ENCODE peak calls at places on chromosomes 3 and 15, in ten cellular contexts. F is ovary, E is heart left ventricle, X is GM20000, P is adrenal gland, K is GM10248, R is BJ, M is neural progenitor cell, Q is GM12878, G is H1. J is an unnamed sample.

GRCh38 chr3:116863842-116864626 is 154.5 kb downstream of the TUSC7 start:
- DNase-seq in F (no peak), E (no peak), X (peak; percentile 22), P (no peak), K (peak; percentile 4), R (no peak), M (peak; percentile 77), Q (peak; percentile 17), G (peak; percentile 60), J (no peak)

GRCh38 chr3:196941846-196942225 is 492 bp downstream of the NCBP2 start:
- DNase-seq in F (no peak), E (peak; percentile 54), X (peak; percentile 68), P (peak; percentile 62), K (peak; percentile 72), R (no peak), M (peak; percentile 79), Q (no peak), G (no peak), J (no peak)

GRCh38 chr15:98177950-98178848 is 217.7 kb downstream of the ARRDC4 start:
- DNase-seq in F (no peak), E (peak; percentile 22), X (peak; percentile 36), P (peak; percentile 57), K (peak; percentile 17), R (no peak), M (peak; percentile 86), Q (no peak), G (peak; percentile 59), J (no peak)

GRCh38 chr3:22692239-22692638 is 510.9 kb upstream of the UBE2E2 start:
- DNase-seq in F (no peak), E (no peak), X (no peak), P (no peak), K (no peak), R (no peak), M (no peak), Q (no peak), G (no peak), J (no peak)

GRCh38 chr15:29470311-29470710 is 200.7 kb upstream of the NSMCE3 start:
- DNase-seq in F (no peak), E (no peak), X (no peak), P (no peak), K (no peak), R (no peak), M (no peak), Q (no peak), G (no peak), J (no peak)

GRCh38 chr3:54374214-54374855 is 252.0 kb downstream of the CACNA2D3 start:
- DNase-seq in F (no peak), E (no peak), X (peak; percentile 14), P (peak; percentile 22), K (peak; percentile 27), R (no peak), M (peak; percentile 47), Q (no peak), G (peak; percentile 55), J (no peak)

GRCh38 chr15:90181781-90182180 is 19.3 kb upstream of the SEMA4B start:
- DNase-seq in F (no peak), E (no peak), X (no peak), P (no peak), K (no peak), R (no peak), M (no peak), Q (no peak), G (no peak), J (no peak)

GRCh38 chr3:66153961-66154923 is 66.6 kb upstream of the SLC25A26 start:
- DNase-seq in F (no peak), E (peak; percentile 21), X (no peak), P (no peak), K (no peak), R (no peak), M (peak; percentile 37), Q (no peak), G (no peak), J (no peak)

GRCh38 chr3:69710153-69710977 is 28.9 kb upstream of the MITF start:
- DNase-seq in F (no peak), E (no peak), X (no peak), P (no peak), K (no peak), R (no peak), M (no peak), Q (no peak), G (no peak), J (no peak)

GRCh38 chr3:29277249-29277648 is 3.6 kb upstream of the RBMS3 start:
- DNase-seq in F (no peak), E (no peak), X (no peak), P (no peak), K (no peak), R (no peak), M (no peak), Q (no peak), G (no peak), J (no peak)

GRCh38 chr3:46668116-46668515 is 25.4 kb downstream of the ALS2CL start:
- DNase-seq in F (no peak), E (peak; percentile 18), X (no peak), P (no peak), K (no peak), R (no peak), M (no peak), Q (no peak), G (no peak), J (peak; percentile 7)

GRCh38 chr3:52205727-52206372 is 7.9 kb downstream of the ALAS1 start:
- DNase-seq in F (no peak), E (no peak), X (no peak), P (no peak), K (no peak), R (no peak), M (no peak), Q (no peak), G (no peak), J (no peak)

GRCh38 chr3:142027295-142027694 is 122.0 kb downstream of the TFDP2 start:
- DNase-seq in F (no peak), E (no peak), X (no peak), P (no peak), K (no peak), R (no peak), M (peak; percentile 34), Q (no peak), G (no peak), J (no peak)

GRCh38 chr3:142026333-142026732 is 123.0 kb downstream of the TFDP2 start:
- DNase-seq in F (no peak), E (no peak), X (no peak), P (no peak), K (no peak), R (no peak), M (no peak), Q (no peak), G (no peak), J (no peak)

GRCh38 chr3:142019794-142020320 is 129.5 kb downstream of the TFDP2 start:
- DNase-seq in F (no peak), E (no peak), X (peak; percentile 34), P (no peak), K (peak; percentile 43), R (no peak), M (no peak), Q (peak; percentile 57), G (no peak), J (no peak)

GRCh38 chr3:142021127-142021526 is 128.2 kb downstream of the TFDP2 start:
- DNase-seq in F (no peak), E (no peak), X (no peak), P (no peak), K (no peak), R (no peak), M (no peak), Q (no peak), G (no peak), J (no peak)

GRCh38 chr3:142022381-142022780 is 127.0 kb downstream of the TFDP2 start:
- DNase-seq in F (no peak), E (no peak), X (peak; percentile 29), P (no peak), K (peak; percentile 26), R (no peak), M (peak; percentile 7), Q (peak; percentile 45), G (no peak), J (no peak)
- TF ChIP-seq CTCF in F (no peak), E (peak; percentile 20), X (peak; percentile 3), P (peak; percentile 11), K (peak; percentile 58), R (peak; percentile 20), M (peak; percentile 12), Q (peak; percentile 44), G (peak; percentile 28), J (peak; percentile 23)

DNA sequence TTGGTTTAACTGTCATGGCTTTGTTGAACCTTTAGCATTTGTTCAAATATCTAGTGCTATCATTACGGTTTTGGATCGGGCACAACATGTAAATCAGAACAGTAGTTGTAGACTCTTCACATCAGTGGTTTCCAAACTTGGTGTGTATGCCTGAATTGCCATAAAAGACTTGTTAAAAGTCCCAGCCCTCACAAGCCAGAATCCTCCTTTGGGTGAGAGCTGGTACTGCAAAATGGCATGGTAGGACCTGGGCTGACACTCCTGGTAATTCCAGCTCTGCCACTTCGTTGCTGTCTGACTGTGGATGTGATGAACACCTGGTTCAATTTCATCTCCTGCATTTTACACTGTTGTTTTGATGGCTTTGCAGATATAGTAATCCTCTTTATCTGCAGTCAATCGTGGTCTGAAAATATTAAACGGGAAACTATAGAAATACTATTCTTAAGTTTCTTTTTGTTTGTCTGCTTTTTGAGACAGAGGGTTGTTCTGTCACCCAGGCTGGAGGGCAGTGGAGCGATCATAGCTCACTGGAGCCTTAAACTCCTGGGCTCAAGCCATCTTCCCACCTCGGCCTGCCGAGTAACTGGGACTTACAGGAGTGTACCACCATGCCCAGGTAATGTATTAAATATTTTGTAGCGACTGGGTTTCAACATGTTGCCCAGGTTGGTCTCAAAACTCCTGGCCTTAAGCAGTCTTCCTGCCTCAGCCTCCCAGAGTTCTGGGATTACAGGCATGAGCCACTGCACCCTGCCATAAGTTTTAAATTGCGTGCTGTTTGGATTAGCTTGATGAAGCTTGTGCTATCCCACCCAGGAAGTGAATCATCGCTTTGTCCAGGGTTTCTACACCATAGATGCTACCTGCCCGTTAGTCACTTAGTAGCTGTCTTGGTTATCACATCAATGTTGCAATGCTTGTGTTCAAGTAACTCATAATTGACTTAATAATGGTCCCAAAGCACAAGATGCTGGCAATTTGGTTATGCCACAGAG is 61.6 kb downstream of the RAB7A start:
- DNase-seq in F (no peak), E (no peak), X (no peak), P (no peak), K (peak; percentile 37), R (no peak), M (peak; percentile 57), Q (no peak), G (peak; percentile 62), J (no peak)
- TF ChIP-seq CTCF in F (no peak), E (no peak), X (no peak), P (no peak), K (no peak), R (peak; percentile 29), M (peak; percentile 42), Q (peak; percentile 59), G (peak; percentile 42), J (no peak)

DNA sequence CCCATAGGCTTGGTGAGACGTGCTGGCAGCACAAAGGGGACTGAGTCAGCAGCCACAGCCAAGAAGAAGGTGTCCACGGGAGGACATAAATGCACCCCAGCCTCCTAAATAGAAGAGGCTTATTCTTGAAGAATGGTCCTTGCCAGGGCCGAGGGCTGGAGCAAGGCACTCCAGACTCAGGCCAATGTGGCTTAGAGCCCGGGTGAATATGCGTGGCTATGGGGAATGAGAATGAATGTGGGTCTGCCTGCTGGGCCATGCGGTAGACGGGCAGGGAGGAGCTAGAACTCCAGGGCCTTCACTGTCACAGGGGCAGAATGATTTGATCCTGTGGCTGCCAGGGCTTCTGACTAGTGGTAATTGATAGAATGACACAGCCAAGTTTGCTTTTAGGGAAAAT is 34.0 kb downstream of the DHX30 start:
- DNase-seq in F (no peak), E (no peak), X (no peak), P (no peak), K (no peak), R (no peak), M (no peak), Q (no peak), G (no peak), J (no peak)
- TF ChIP-seq CTCF in F (no peak), E (no peak), X (no peak), P (no peak), K (no peak), R (no peak), M (no peak), Q (no peak), G (no peak), J (no peak)

GRCh38 chr3:143972495-143973351 is 1.1 kb downstream of the DIPK2A start:
- DNase-seq in F (peak; percentile 81), E (peak; percentile 73), X (peak; percentile 80), P (peak; percentile 79), K (peak; percentile 62), R (no peak), M (peak; percentile 85), Q (peak; percentile 53), G (peak; percentile 76), J (no peak)
- TF ChIP-seq CTCF in F (no peak), E (peak; percentile 36), X (peak; percentile 26), P (peak; percentile 28), K (peak; percentile 49), R (peak; percentile 57), M (peak; percentile 54), Q (peak; percentile 44), G (peak; percentile 11), J (peak; percentile 43)